ENCODE peak calls at places on chromosomes 7 and 10, in four cellular contexts. H is GM12878, J is K562, L is HL-60. I is an unnamed sample.

GRCh38 chr10:11265486-11265885 is 247.8 kb downstream of the CELF2 start:
- DNase-seq in J (no peak), H (no peak), L (no peak), I (no peak)

GRCh38 chr10:133123746-133124356 is 36.1 kb downstream of the ADGRA1 start:
- DNase-seq in L (no peak), J (no peak), H (no peak), I (no peak)

GRCh38 chr10:81018898-81019890 is 481.5 kb downstream of the SH2D4B start:
- DNase-seq in H (no peak), L (peak), J (peak), I (no peak)

GRCh38 chr7:148501707-148502139 is 88.8 kb upstream of the C7orf33 start:
- DNase-seq in H (peak), J (no peak), L (no peak), I (no peak)

GRCh38 chr10:93542358-93542791 is 24.1 kb upstream of the FFAR4 start:
- DNase-seq in L (no peak), J (no peak), H (no peak), I (no peak)

GRCh38 chr10:129852829-129853228 is 111.2 kb downstream of the EBF3 start:
- DNase-seq in L (no peak), J (no peak), H (no peak), I (no peak)

GRCh38 chr10:98107644-98108430 is 26.6 kb upstream of the R3HCC1L start:
- DNase-seq in L (no peak), J (no peak), H (no peak), I (no peak)

GRCh38 chr7:8128457-8129322 is 133.3 kb downstream of the ICA1 start:
- DNase-seq in L (no peak), J (no peak), H (no peak), I (no peak)

GRCh38 chr7:92854501-92855238 is 18.3 kb upstream of the CDK6 start:
- DNase-seq in H (no peak), J (no peak), L (no peak), I (no peak)

GRCh38 chr10:30701471-30702173 is 72.1 kb upstream of the LYZL2 start:
- DNase-seq in L (peak), H (peak), J (no peak), I (no peak)

GRCh38 chr10:100209303-100209702 is 20.1 kb downstream of the CHUK start:
- DNase-seq in H (no peak), L (no peak), J (no peak), I (no peak)

GRCh38 chr10:75483188-75483587 is 51.8 kb downstream of the LRMDA start:
- DNase-seq in J (no peak), L (no peak), H (no peak), I (no peak)

GRCh38 chr10:18246967-18247366 is 106.7 kb downstream of the CACNB2 start:
- DNase-seq in L (no peak), H (no peak), J (no peak), I (no peak)

GRCh38 chr10:91287276-91287675 is 66.8 kb downstream of the PCGF5 start:
- DNase-seq in H (no peak), L (no peak), J (no peak), I (no peak)

GRCh38 chr10:68792115-68792514 is 35.2 kb upstream of the STOX1 start:
- DNase-seq in L (no peak), J (no peak), H (no peak), I (no peak)

GRCh38 chr10:784759-785538 is 95.5 kb upstream of the DIP2C start:
- DNase-seq in J (peak), L (peak), H (no peak), I (no peak)

GRCh38 chr10:132957131-132957530 is 14.8 kb upstream of the CFAP46 start:
- DNase-seq in H (no peak), J (no peak), L (no peak), I (no peak)

GRCh38 chr7:157612009-157612663 is 275.3 kb downstream of the DNAJB6 start:
- DNase-seq in H (no peak), J (no peak), L (no peak), I (no peak)

GRCh38 chr7:92137531-92137930 is 3.3 kb upstream of the CYP51A1 start:
- DNase-seq in L (no peak), J (no peak), H (no peak), I (no peak)

GRCh38 chr10:101121661-101122045 is 9.4 kb upstream of the TLX1 start:
- DNase-seq in H (no peak), L (no peak), J (no peak), I (no peak)

GRCh38 chr7:125661006-125661405 is 731.4 kb upstream of the POT1 start:
- DNase-seq in L (peak), J (no peak), H (no peak), I (no peak)

DNA sequence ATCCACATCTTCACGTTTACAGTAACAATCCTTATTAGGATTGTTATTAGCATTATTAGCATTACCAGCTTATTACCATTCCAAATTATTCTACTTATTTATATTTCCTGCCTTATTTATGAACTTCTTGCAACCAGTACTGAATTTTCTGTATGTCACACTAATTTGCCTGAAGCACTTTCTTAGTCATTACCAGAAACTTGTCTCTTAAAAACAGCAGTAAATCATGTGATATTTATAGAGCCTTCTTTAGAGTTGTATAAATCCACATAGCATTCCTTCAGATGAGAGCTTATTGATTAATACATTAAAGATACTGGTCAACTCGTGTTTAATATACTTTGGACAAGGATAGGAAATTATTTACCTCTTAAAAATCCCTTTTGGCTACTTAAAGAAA is 618.6 kb downstream of the SUGCT start:
- DNase-seq in L (no peak), J (no peak), H (no peak), I (no peak)
- TF ChIP-seq SPI1 in L (no peak), J (no peak), H (no peak), I (no peak)

DNA sequence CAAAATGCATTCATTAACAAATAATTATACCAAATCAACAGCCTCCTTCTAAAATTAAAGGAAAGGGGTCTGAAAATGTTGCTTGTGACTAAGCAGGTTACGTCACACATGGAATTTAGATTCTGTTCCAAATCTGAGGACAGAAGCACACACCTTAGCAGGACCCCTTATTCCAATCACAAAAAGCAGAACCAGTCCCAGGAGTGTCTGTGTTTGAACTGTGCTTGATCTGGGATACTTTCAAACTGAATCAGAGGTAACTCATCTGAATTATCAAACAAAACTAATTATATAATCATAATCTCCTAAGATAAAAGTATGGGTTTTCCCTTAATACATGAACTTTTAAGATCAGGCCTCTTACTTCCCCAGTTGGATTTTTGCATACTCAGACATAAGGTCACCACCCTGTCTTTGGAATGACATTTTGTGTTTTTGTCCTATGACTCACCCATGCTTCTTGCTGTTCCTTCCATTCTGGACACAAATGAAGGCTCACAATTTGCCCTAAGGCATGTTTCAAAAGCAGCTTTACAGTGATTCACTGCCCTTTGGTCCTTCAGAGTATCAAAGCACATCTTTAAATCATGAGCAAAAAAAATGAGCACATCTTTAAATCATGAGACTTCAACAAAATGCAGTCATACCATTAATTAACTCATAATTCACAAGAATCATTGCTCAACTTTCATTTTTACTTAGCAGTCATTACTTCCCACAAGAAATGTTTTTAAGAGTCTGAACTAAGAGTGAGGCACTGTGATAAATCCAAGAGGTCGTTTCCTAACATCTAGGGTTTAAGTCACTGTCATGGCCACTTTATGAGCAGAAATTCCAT is 35.4 kb downstream of the SEMA3C start:
- DNase-seq in L (no peak), J (no peak), H (no peak), I (no peak)
- TF ChIP-seq POLR2AphosphoS5 in L (no peak), J (no peak), H (no peak), I (no peak)

GRCh38 chr10:47049056-47049851 is 138.0 kb downstream of the PTPN20 start:
- DNase-seq in L (no peak), H (no peak), J (no peak), I (no peak)
- TF ChIP-seq SPI1 in L (no peak), H (no peak), J (no peak), I (no peak)

DNA sequence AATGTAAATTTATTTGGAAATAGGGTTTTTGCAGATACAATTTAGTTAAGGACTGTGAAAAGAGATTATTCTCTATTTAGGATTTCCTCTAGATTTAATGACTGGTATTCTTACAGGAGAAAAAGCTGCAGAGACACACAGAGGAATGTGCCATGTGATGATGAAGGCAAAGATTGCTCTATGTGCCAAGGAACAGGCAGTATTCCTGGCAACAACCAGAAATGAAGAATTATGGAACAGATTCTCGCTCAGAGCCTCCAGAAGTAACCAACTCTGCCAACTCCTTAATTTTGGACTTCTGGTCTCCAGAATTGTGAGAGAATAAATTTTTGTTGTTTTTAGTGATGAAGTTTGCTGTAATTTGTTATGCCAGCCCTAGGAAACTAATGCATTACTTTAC is 307.6 kb upstream of the SEMA3A start:
- DNase-seq in J (no peak), H (no peak), L (no peak), I (no peak)
- TF ChIP-seq POLR2AphosphoS5 in J (no peak), H (no peak), L (no peak), I (no peak)

DNA sequence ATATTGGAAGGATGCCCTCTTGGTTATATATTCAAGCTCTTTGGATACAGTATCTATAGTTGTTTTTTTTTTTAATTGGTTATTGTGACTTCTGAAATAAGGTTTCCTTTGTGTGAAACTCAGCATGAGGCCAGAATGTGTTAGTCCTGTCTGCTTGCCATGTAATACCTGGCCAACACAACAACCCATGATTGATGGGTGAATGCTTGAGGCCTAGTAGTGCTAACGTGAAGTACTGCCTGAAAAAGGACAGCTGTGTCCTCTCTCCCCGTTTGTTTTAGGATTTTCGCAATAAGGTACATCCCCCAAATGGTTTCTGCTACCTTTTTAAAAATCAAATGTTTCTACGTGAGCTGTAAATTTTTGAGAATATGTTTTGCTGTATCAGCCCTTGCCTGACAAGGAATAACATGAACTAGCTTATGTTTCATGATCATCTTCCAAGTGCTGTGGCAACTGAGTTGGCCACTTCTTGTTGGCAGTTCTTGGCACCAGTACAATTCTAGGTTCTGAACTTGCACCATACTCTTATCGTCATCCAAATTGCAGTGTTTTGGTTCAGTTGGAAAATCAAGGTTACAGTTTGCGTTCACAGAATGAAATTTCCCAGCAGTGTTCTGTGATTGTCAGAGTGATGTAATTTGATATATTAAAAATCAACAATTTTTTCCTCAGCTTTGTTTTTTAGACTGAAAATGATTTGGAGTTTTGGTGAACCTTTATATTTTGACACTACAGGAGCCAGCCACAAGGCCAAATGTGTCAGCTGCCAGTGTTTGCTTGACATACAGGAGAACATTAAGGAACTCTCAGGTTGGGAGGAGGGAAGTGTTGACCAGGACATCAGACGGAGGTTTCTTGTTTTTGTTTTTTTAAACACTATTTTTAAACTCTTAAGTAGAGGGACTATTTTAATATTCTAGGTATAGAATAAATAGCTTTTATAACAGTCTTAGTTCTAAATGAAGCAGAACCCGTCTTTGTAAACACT is 13.5 kb upstream of the ASCC1 start:
- DNase-seq in L (no peak), J (no peak), H (no peak), I (no peak)
- TF ChIP-seq SPI1 in L (no peak), J (no peak), H (no peak), I (no peak)

GRCh38 chr7:83365746-83366145 is 203.1 kb upstream of the PCLO start:
- DNase-seq in J (no peak), L (no peak), H (no peak), I (no peak)
- TF ChIP-seq POLR2AphosphoS5 in J (no peak), L (no peak), H (no peak), I (no peak)

GRCh38 chr10:25683291-25683690 is 250.7 kb upstream of the MYO3A start:
- DNase-seq in L (no peak), H (no peak), J (no peak), I (no peak)

GRCh38 chr10:25678666-25679065 is 255.4 kb upstream of the MYO3A start:
- DNase-seq in J (no peak), H (no peak), L (no peak), I (no peak)

GRCh38 chr10:25678220-25678619 is 255.8 kb upstream of the MYO3A start:
- DNase-seq in J (no peak), H (no peak), L (no peak), I (no peak)

DNA sequence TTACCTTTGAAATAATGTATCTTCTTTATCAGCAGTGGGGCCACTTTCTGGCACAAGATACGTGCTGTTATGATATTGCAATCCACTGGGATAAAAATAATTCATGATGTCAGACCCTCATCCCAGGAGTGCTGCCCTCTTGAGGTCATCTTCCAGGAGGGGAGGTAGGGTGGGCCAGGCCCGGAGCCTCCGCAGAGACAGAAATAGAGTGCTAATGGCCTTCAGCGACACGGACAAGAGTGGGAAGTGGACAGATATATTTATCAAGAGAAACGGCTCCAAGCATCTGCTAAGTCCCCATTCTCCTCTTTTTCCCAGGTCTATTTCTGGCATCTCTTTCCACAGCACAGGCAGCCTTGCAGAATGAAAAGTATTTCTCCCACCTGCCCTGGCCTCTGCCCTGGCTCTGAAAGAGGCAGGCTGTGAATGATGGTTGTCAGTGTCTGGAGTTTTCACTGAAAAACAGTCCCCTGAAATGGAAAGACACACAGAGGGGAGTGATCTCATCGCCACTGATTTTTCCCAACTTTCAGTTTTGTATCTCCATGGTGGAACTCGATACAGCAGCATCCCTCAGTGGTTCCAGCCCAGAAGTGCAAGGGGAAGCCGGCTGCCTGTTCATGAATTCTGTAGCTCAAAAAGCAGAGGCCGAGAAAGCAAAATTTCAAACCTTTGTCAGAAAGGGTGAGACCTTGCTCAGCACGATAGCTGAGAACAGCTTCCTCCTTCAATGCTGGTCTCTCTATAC is 251.7 kb upstream of the MYO3A start:
- DNase-seq in H (no peak), L (no peak), J (peak), I (no peak)
- TF ChIP-seq SPI1 in H (no peak), L (no peak), J (no peak), I (no peak)

DNA sequence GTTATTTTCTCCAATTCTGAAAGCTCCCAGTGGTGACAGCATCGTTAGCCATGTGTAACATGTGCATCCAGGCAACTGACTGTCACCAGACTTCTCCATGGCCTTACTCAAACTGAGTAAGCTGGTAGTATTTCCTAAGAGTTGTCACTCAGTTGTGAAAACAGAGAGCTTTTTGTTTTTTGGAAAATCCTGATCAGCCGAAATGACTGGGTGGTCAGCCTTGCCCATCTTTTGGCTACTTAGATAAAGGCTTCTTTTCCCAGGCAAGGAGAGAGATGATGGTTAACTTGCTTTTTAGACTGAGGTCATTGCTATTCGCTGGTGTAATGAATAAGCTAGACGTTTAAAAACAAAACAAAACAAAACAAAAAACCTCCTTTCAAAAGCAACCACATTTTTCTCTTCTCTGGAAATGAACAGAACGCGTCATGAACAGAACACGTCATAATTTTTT is 159.5 kb upstream of the KLF14 start:
- DNase-seq in H (no peak), L (no peak), J (no peak), I (no peak)
- TF ChIP-seq POLR2AphosphoS5 in H (no peak), L (no peak), J (no peak), I (no peak)

GRCh38 chr7:82264752-82265305 is 178.7 kb downstream of the CACNA2D1 start:
- DNase-seq in H (no peak), J (no peak), L (no peak), I (no peak)
- TF ChIP-seq SPI1 in H (no peak), J (no peak), L (no peak), I (no peak)

DNA sequence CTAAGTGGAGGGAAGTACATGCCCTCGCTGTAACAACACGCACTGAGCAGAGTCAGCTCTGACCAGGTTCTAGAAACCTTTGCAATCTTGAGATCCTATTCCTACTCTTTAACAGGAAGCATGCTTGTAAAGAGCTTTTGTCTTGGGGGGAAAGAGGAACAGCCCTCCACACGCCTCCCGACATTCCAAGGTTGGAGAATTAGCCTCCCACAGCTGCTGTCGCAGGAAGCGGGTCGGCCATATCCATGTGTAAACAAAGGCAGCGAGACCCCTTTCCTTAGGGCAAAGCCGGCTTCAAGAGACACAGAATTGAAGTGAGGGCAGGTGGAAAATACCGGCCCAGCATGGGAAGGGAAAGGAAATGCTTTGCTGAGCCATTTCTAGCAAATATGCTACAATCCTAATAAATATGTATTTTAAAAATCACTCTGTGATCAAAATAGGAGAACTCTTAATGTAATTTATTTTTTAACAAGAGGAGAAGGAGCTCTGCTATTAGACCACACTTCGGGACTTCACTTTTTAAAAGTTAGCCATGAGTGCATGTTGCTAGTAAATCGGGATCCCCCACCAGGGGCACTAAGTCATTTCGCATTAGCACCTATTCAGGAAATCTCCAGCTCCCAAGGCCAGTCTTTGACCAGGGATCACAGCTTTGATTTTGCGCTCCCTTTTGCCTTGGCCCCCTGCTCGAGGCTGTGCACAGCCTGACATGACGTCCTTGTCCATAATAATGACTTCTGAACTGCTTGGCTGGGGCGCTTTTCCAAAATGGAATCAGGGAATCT is 55.9 kb downstream of the FAM204A start:
- DNase-seq in L (no peak), J (no peak), H (no peak), I (no peak)
- TF ChIP-seq POLR2AphosphoS5 in L (no peak), J (no peak), H (no peak), I (no peak)

I was measured in GM12891.